ENCODE peak calls at places on chromosomes 13 and 19, in six cellular contexts. One of them, this sample, is unnamed.

GRCh38 chr13:59000770-59001169 is 1163.0 kb downstream of the DIAPH3 start:
- DNase-seq in cardiac muscle cell: no peak
- DNase-seq in A673: no peak
- DNase-seq in stimulated activated CD4-positive, alpha-beta T cell treated with anti-CD3 and anti-CD28 coated beads, Interleukin-12 subunit alpha, Interleukin-12 subunit beta, amount 100 ng/mL, for 48 hours: no peak
- DNase-seq in islet precursor cell: peak; percentile 61
- DNase-seq in activated naive CD4-positive, alpha-beta T cell: no peak
- DNase-seq in this sample: no peak

GRCh38 chr19:4059931-4060620 is 6.6 kb downstream of the ZBTB7A start:
- DNase-seq in stimulated activated CD4-positive, alpha-beta T cell treated with anti-CD3 and anti-CD28 coated beads, Interleukin-12 subunit alpha, Interleukin-12 subunit beta, amount 100 ng/mL, for 48 hours: peak; percentile 35
- DNase-seq in A673: no peak
- DNase-seq in islet precursor cell: no peak
- DNase-seq in activated naive CD4-positive, alpha-beta T cell: no peak
- DNase-seq in cardiac muscle cell: peak; percentile 57
- DNase-seq in this sample: no peak

GRCh38 chr13:100566543-100566942 is 22.0 kb downstream of the GGACT start:
- DNase-seq in cardiac muscle cell: no peak
- DNase-seq in activated naive CD4-positive, alpha-beta T cell: no peak
- DNase-seq in A673: no peak
- DNase-seq in islet precursor cell: no peak
- DNase-seq in stimulated activated CD4-positive, alpha-beta T cell treated with anti-CD3 and anti-CD28 coated beads, Interleukin-12 subunit alpha, Interleukin-12 subunit beta, amount 100 ng/mL, for 48 hours: no peak
- DNase-seq in this sample: no peak

GRCh38 chr13:113584870-113585671 is 518 bp downstream of the TFDP1 start:
- DNase-seq in cardiac muscle cell: no peak
- DNase-seq in stimulated activated CD4-positive, alpha-beta T cell treated with anti-CD3 and anti-CD28 coated beads, Interleukin-12 subunit alpha, Interleukin-12 subunit beta, amount 100 ng/mL, for 48 hours: no peak
- DNase-seq in islet precursor cell: peak; percentile 51
- DNase-seq in A673: no peak
- DNase-seq in activated naive CD4-positive, alpha-beta T cell: no peak
- DNase-seq in this sample: no peak

GRCh38 chr13:51959773-51960172 is 51.5 kb downstream of the ATP7B start:
- DNase-seq in A673: no peak
- DNase-seq in stimulated activated CD4-positive, alpha-beta T cell treated with anti-CD3 and anti-CD28 coated beads, Interleukin-12 subunit alpha, Interleukin-12 subunit beta, amount 100 ng/mL, for 48 hours: no peak
- DNase-seq in activated naive CD4-positive, alpha-beta T cell: no peak
- DNase-seq in cardiac muscle cell: no peak
- DNase-seq in islet precursor cell: no peak
- DNase-seq in this sample: no peak

GRCh38 chr13:26709461-26709860 is 51.1 kb downstream of the GPR12 start:
- DNase-seq in islet precursor cell: no peak
- DNase-seq in cardiac muscle cell: no peak
- DNase-seq in activated naive CD4-positive, alpha-beta T cell: no peak
- DNase-seq in A673: no peak
- DNase-seq in stimulated activated CD4-positive, alpha-beta T cell treated with anti-CD3 and anti-CD28 coated beads, Interleukin-12 subunit alpha, Interleukin-12 subunit beta, amount 100 ng/mL, for 48 hours: no peak
- DNase-seq in this sample: no peak

GRCh38 chr13:21208755-21209154 is 32.3 kb downstream of the MRPL57 start:
- DNase-seq in cardiac muscle cell: peak; percentile 36
- DNase-seq in A673: no peak
- DNase-seq in stimulated activated CD4-positive, alpha-beta T cell treated with anti-CD3 and anti-CD28 coated beads, Interleukin-12 subunit alpha, Interleukin-12 subunit beta, amount 100 ng/mL, for 48 hours: no peak
- DNase-seq in activated naive CD4-positive, alpha-beta T cell: no peak
- DNase-seq in islet precursor cell: no peak
- DNase-seq in this sample: no peak

GRCh38 chr19:1045247-1045603 is 5.3 kb downstream of the ABCA7 start:
- DNase-seq in activated naive CD4-positive, alpha-beta T cell: no peak
- DNase-seq in A673: peak; percentile 85
- DNase-seq in islet precursor cell: peak; percentile 84
- DNase-seq in cardiac muscle cell: no peak
- DNase-seq in stimulated activated CD4-positive, alpha-beta T cell treated with anti-CD3 and anti-CD28 coated beads, Interleukin-12 subunit alpha, Interleukin-12 subunit beta, amount 100 ng/mL, for 48 hours: peak; percentile 68
- DNase-seq in this sample: no peak

GRCh38 chr13:44199627-44200207 is 173.9 kb upstream of the SERP2 start:
- DNase-seq in stimulated activated CD4-positive, alpha-beta T cell treated with anti-CD3 and anti-CD28 coated beads, Interleukin-12 subunit alpha, Interleukin-12 subunit beta, amount 100 ng/mL, for 48 hours: no peak
- DNase-seq in activated naive CD4-positive, alpha-beta T cell: no peak
- DNase-seq in islet precursor cell: no peak
- DNase-seq in cardiac muscle cell: no peak
- DNase-seq in A673: no peak
- DNase-seq in this sample: peak; percentile 15

GRCh38 chr13:62375653-62376052 is 960.0 kb upstream of the PCDH20 start:
- DNase-seq in cardiac muscle cell: no peak
- DNase-seq in A673: no peak
- DNase-seq in islet precursor cell: no peak
- DNase-seq in stimulated activated CD4-positive, alpha-beta T cell treated with anti-CD3 and anti-CD28 coated beads, Interleukin-12 subunit alpha, Interleukin-12 subunit beta, amount 100 ng/mL, for 48 hours: no peak
- DNase-seq in activated naive CD4-positive, alpha-beta T cell: no peak
- DNase-seq in this sample: peak; percentile 81

GRCh38 chr13:47437411-47437810 is 540.6 kb upstream of the HTR2A start:
- DNase-seq in A673: no peak
- DNase-seq in stimulated activated CD4-positive, alpha-beta T cell treated with anti-CD3 and anti-CD28 coated beads, Interleukin-12 subunit alpha, Interleukin-12 subunit beta, amount 100 ng/mL, for 48 hours: no peak
- DNase-seq in cardiac muscle cell: no peak
- DNase-seq in activated naive CD4-positive, alpha-beta T cell: no peak
- DNase-seq in islet precursor cell: no peak
- DNase-seq in this sample: no peak

GRCh38 chr13:49731766-49732165 is 40.5 kb upstream of the EBPL start:
- DNase-seq in cardiac muscle cell: peak; percentile 62
- DNase-seq in activated naive CD4-positive, alpha-beta T cell: no peak
- DNase-seq in islet precursor cell: no peak
- DNase-seq in A673: no peak
- DNase-seq in stimulated activated CD4-positive, alpha-beta T cell treated with anti-CD3 and anti-CD28 coated beads, Interleukin-12 subunit alpha, Interleukin-12 subunit beta, amount 100 ng/mL, for 48 hours: no peak
- DNase-seq in this sample: no peak

GRCh38 chr19:23531976-23532375 is 136.7 kb upstream of the ZNF91 start:
- DNase-seq in cardiac muscle cell: no peak
- DNase-seq in activated naive CD4-positive, alpha-beta T cell: no peak
- DNase-seq in islet precursor cell: no peak
- DNase-seq in stimulated activated CD4-positive, alpha-beta T cell treated with anti-CD3 and anti-CD28 coated beads, Interleukin-12 subunit alpha, Interleukin-12 subunit beta, amount 100 ng/mL, for 48 hours: no peak
- DNase-seq in A673: no peak
- DNase-seq in this sample: no peak

GRCh38 chr19:18322318-18322758 is 538 bp downstream of the LSM4 start:
- DNase-seq in stimulated activated CD4-positive, alpha-beta T cell treated with anti-CD3 and anti-CD28 coated beads, Interleukin-12 subunit alpha, Interleukin-12 subunit beta, amount 100 ng/mL, for 48 hours: peak; percentile 57
- DNase-seq in A673: peak; percentile 54
- DNase-seq in islet precursor cell: peak; percentile 84
- DNase-seq in activated naive CD4-positive, alpha-beta T cell: no peak
- DNase-seq in cardiac muscle cell: peak; percentile 60
- DNase-seq in this sample: peak; percentile 18

GRCh38 chr19:43311706-43312105 is 41.8 kb upstream of the CD177 start:
- DNase-seq in activated naive CD4-positive, alpha-beta T cell: no peak
- DNase-seq in A673: no peak
- DNase-seq in stimulated activated CD4-positive, alpha-beta T cell treated with anti-CD3 and anti-CD28 coated beads, Interleukin-12 subunit alpha, Interleukin-12 subunit beta, amount 100 ng/mL, for 48 hours: no peak
- DNase-seq in islet precursor cell: no peak
- DNase-seq in cardiac muscle cell: no peak
- DNase-seq in this sample: no peak

GRCh38 chr19:1945899-1946298 is 4.9 kb downstream of the CSNK1G2 start:
- DNase-seq in activated naive CD4-positive, alpha-beta T cell: no peak
- DNase-seq in stimulated activated CD4-positive, alpha-beta T cell treated with anti-CD3 and anti-CD28 coated beads, Interleukin-12 subunit alpha, Interleukin-12 subunit beta, amount 100 ng/mL, for 48 hours: no peak
- DNase-seq in cardiac muscle cell: peak; percentile 29
- DNase-seq in islet precursor cell: peak; percentile 88
- DNase-seq in A673: peak; percentile 60
- DNase-seq in this sample: no peak

GRCh38 chr13:72565893-72566292 is 161.5 kb downstream of the MZT1 start:
- DNase-seq in islet precursor cell: no peak
- DNase-seq in A673: peak; percentile 42
- DNase-seq in stimulated activated CD4-positive, alpha-beta T cell treated with anti-CD3 and anti-CD28 coated beads, Interleukin-12 subunit alpha, Interleukin-12 subunit beta, amount 100 ng/mL, for 48 hours: no peak
- DNase-seq in activated naive CD4-positive, alpha-beta T cell: no peak
- DNase-seq in cardiac muscle cell: peak; percentile 39
- DNase-seq in this sample: peak; percentile 26

GRCh38 chr19:13284929-13285928 is 135.0 kb downstream of the IER2 start:
- DNase-seq in activated naive CD4-positive, alpha-beta T cell: no peak
- DNase-seq in islet precursor cell: no peak
- DNase-seq in A673: no peak
- DNase-seq in cardiac muscle cell: no peak
- DNase-seq in stimulated activated CD4-positive, alpha-beta T cell treated with anti-CD3 and anti-CD28 coated beads, Interleukin-12 subunit alpha, Interleukin-12 subunit beta, amount 100 ng/mL, for 48 hours: no peak
- DNase-seq in this sample: no peak

GRCh38 chr13:28582225-28582891 is 76.6 kb upstream of the POMP start:
- DNase-seq in stimulated activated CD4-positive, alpha-beta T cell treated with anti-CD3 and anti-CD28 coated beads, Interleukin-12 subunit alpha, Interleukin-12 subunit beta, amount 100 ng/mL, for 48 hours: no peak
- DNase-seq in activated naive CD4-positive, alpha-beta T cell: no peak
- DNase-seq in cardiac muscle cell: peak; percentile 15
- DNase-seq in islet precursor cell: peak; percentile 55
- DNase-seq in A673: peak; percentile 14
- DNase-seq in this sample: no peak